ENCODE peak calls at places on chromosomes 2 and 18, in nine cellular contexts. J is fibroblast of lung, M is aorta, E is dorsolateral prefrontal cortex, I is MM.1S, N is esophagus squamous epithelium, T is body of pancreas, R is coronary artery, G is lower lobe of right lung. Z is an unnamed sample.
A peak's percentile ranks its signal among the peaks of the same experiment; 100 is the strongest.

GRCh38 chr2:46913471-46914381 is 1.9 kb downstream of the MCFD2 start:
- DNase-seq in J (peak; percentile 73), M (no peak), E (no peak), I (no peak), N (no peak), T (peak; percentile 72), R (no peak), G (no peak), Z (no peak)

GRCh38 chr2:109612991-109613921 is 510 bp downstream of the SEPTIN10 start:
- DNase-seq in J (peak; percentile 70), M (peak; percentile 87), E (no peak), I (peak; percentile 58), N (no peak), T (no peak), R (peak; percentile 82), G (peak; percentile 75), Z (no peak)

GRCh38 chr2:190178066-190178722 is 115.7 kb upstream of the MSTN start:
- DNase-seq in J (no peak), M (no peak), E (no peak), I (no peak), N (no peak), T (no peak), R (no peak), G (no peak), Z (no peak)

GRCh38 chr2:31429759-31430438 is 15.4 kb upstream of the XDH start:
- DNase-seq in J (peak; percentile 39), M (no peak), E (no peak), I (peak; percentile 86), N (no peak), T (peak; percentile 10), R (no peak), G (no peak), Z (no peak)

GRCh38 chr18:9296233-9297006 is 38.2 kb upstream of the TWSG1 start:
- DNase-seq in J (no peak), M (no peak), E (no peak), I (no peak), N (no peak), T (no peak), R (no peak), G (no peak), Z (no peak)

GRCh38 chr18:7941533-7941932 is 374.4 kb downstream of the PTPRM start:
- DNase-seq in J (no peak), M (no peak), E (no peak), I (no peak), N (no peak), T (peak; percentile 90), R (no peak), G (peak; percentile 65), Z (peak; percentile 61)

GRCh38 chr18:41145526-41145925 is 809.5 kb upstream of the PIK3C3 start:
- DNase-seq in J (no peak), M (no peak), E (no peak), I (no peak), N (no peak), T (no peak), R (no peak), G (no peak), Z (no peak)

GRCh38 chr2:171630812-171631626 is 56.2 kb upstream of the DYNC1I2 start:
- DNase-seq in J (peak; percentile 11), M (no peak), E (no peak), I (no peak), N (no peak), T (no peak), R (no peak), G (no peak), Z (no peak)

GRCh38 chr2:16061406-16062217 is 121.3 kb downstream of the MYCN start:
- DNase-seq in J (no peak), M (no peak), E (no peak), I (no peak), N (no peak), T (no peak), R (no peak), G (no peak), Z (no peak)

GRCh38 chr18:59822612-59823275 is 77.1 kb upstream of the PMAIP1 start:
- DNase-seq in J (no peak), M (no peak), E (no peak), I (no peak), N (no peak), T (no peak), R (no peak), G (no peak), Z (no peak)

GRCh38 chr2:118148809-118149208 is 60.5 kb downstream of the INSIG2 start:
- DNase-seq in J (no peak), M (no peak), E (no peak), I (no peak), N (no peak), T (no peak), R (no peak), G (no peak), Z (no peak)

GRCh38 chr2:42129487-42129852 is 39.7 kb upstream of the EML4 start:
- DNase-seq in J (no peak), M (no peak), E (no peak), I (no peak), N (no peak), T (no peak), R (no peak), G (no peak), Z (no peak)

GRCh38 chr2:42129947-42130346 is 39.2 kb upstream of the EML4 start:
- DNase-seq in J (no peak), M (no peak), E (no peak), I (no peak), N (no peak), T (no peak), R (no peak), G (no peak), Z (no peak)

GRCh38 chr2:42128731-42129486 is 40.2 kb upstream of the EML4 start:
- DNase-seq in J (peak; percentile 91), M (no peak), E (no peak), I (peak; percentile 80), N (no peak), T (no peak), R (no peak), G (no peak), Z (no peak)

GRCh38 chr2:42125887-42126594 is 43.1 kb upstream of the EML4 start:
- DNase-seq in J (peak; percentile 66), M (no peak), E (no peak), I (no peak), N (no peak), T (no peak), R (no peak), G (no peak), Z (no peak)

GRCh38 chr2:42127425-42128424 is 41.4 kb upstream of the EML4 start:
- DNase-seq in J (no peak), M (no peak), E (no peak), I (peak; percentile 78), N (no peak), T (no peak), R (no peak), G (no peak), Z (no peak)
- H3K27ac ChIP-seq in J (peak overlapping the region; percentile 44), M (no peak overlapping the region), E (peak overlapping the region; percentile 48), I (peak overlapping the region; percentile 98), N (peak overlapping the region; percentile 69), T (no peak overlapping the region), R (no peak overlapping the region), G (peak overlapping the region; percentile 74), Z (peak overlapping the region; percentile 64)

GRCh38 chr18:55534547-55534946 is 53.4 kb downstream of the TCF4 start:
- DNase-seq in J (peak; percentile 43), M (no peak), E (no peak), I (peak; percentile 80), N (no peak), T (no peak), R (no peak), G (no peak), Z (no peak)
- H3K27ac ChIP-seq in J (no peak overlapping the region), M (no peak overlapping the region), E (no peak overlapping the region), I (peak overlapping the region; percentile 64), N (no peak overlapping the region), T (no peak overlapping the region), R (no peak overlapping the region), G (no peak overlapping the region), Z (no peak overlapping the region)

GRCh38 chr2:67846341-67847070 is 216.3 kb downstream of the C1D start:
- DNase-seq in J (peak; percentile 92), M (peak; percentile 83), E (peak; percentile 42), I (peak; percentile 69), N (no peak), T (peak; percentile 96), R (peak; percentile 84), G (peak; percentile 83), Z (peak; percentile 93)
- H3K27ac ChIP-seq in J (no peak overlapping the region), M (no peak overlapping the region), E (no peak overlapping the region), I (no peak overlapping the region), N (peak overlapping the region; percentile 36), T (peak overlapping the region; percentile 64), R (peak overlapping the region; percentile 42), G (no peak overlapping the region), Z (peak overlapping the region; percentile 54)

GRCh38 chr2:218291934-218292699 is at the start of gene TMBIM1:
- DNase-seq in J (peak; percentile 56), M (peak; percentile 93), E (peak; percentile 83), I (peak; percentile 82), N (no peak), T (peak; percentile 88), R (peak; percentile 89), G (peak; percentile 89), Z (peak; percentile 70)

GRCh38 chr2:218293715-218294429 is 1.6 kb upstream of the TMBIM1 start:
- DNase-seq in J (no peak), M (no peak), E (no peak), I (no peak), N (no peak), T (no peak), R (no peak), G (no peak), Z (no peak)

GRCh38 chr2:218291318-218291933 is 877 bp downstream of the TMBIM1 start:
- DNase-seq in J (no peak), M (no peak), E (no peak), I (no peak), N (no peak), T (no peak), R (no peak), G (peak; percentile 65), Z (no peak)

GRCh38 chr2:218294430-218294999 is 2.2 kb upstream of the TMBIM1 start:
- DNase-seq in J (no peak), M (no peak), E (no peak), I (no peak), N (no peak), T (peak; percentile 64), R (no peak), G (no peak), Z (no peak)

GRCh38 chr2:218292700-218293014 is 354 bp upstream of the TMBIM1 start:
- DNase-seq in J (no peak), M (no peak), E (no peak), I (no peak), N (no peak), T (no peak), R (no peak), G (no peak), Z (no peak)
- H3K27ac ChIP-seq in J (no peak overlapping the region), M (peak overlapping the region; percentile 61), E (peak overlapping the region; percentile 95), I (no peak overlapping the region), N (peak overlapping the region; percentile 99), T (peak overlapping the region; percentile 98), R (peak overlapping the region; percentile 97), G (peak overlapping the region; percentile 97), Z (peak overlapping the region; percentile 99)

GRCh38 chr18:48826271-48826670 is 124.5 kb downstream of the SMAD7 start:
- DNase-seq in J (no peak), M (no peak), E (peak; percentile 25), I (no peak), N (no peak), T (no peak), R (peak; percentile 71), G (peak; percentile 12), Z (peak; percentile 33)
- H3K27ac ChIP-seq in J (no peak overlapping the region), M (peak overlapping the region; percentile 7), E (no peak overlapping the region), I (no peak overlapping the region), N (no peak overlapping the region), T (no peak overlapping the region), R (peak overlapping the region; percentile 91), G (no peak overlapping the region), Z (peak overlapping the region; percentile 59)

Z was measured in breast epithelium.